ENCODE peak calls at places on chromosomes 3 and 15, in six cellular contexts. One of them, this sample, is unnamed. For H3K36me3, the result is how much of the 10 kb centered on the place peaks cover.

GRCh38 chr15:67127925-67128324 is 62.5 kb downstream of the SMAD3 start:
- DNase-seq in Panc1: peak
- DNase-seq in fibroblast of lung: peak
- DNase-seq in heart right ventricle: no peak
- DNase-seq in PC-9: peak
- DNase-seq in psoas muscle: no peak
- DNase-seq in this sample: peak

GRCh38 chr3:60536420-60536819 is 714.8 kb downstream of the FHIT start:
- DNase-seq in heart right ventricle: no peak
- DNase-seq in psoas muscle: no peak
- DNase-seq in PC-9: no peak
- DNase-seq in fibroblast of lung: no peak
- DNase-seq in Panc1: no peak
- DNase-seq in this sample: no peak

GRCh38 chr3:64291956-64292355 is 66.7 kb upstream of the PRICKLE2 start:
- DNase-seq in Panc1: no peak
- DNase-seq in psoas muscle: no peak
- DNase-seq in PC-9: no peak
- DNase-seq in fibroblast of lung: peak
- DNase-seq in heart right ventricle: no peak
- DNase-seq in this sample: peak

GRCh38 chr3:142964150-142964498 is 650 bp upstream of the PAQR9 start:
- DNase-seq in psoas muscle: no peak
- DNase-seq in fibroblast of lung: peak
- DNase-seq in PC-9: no peak
- DNase-seq in Panc1: no peak
- DNase-seq in heart right ventricle: no peak
- DNase-seq in this sample: no peak

GRCh38 chr15:60004846-60005351 is 788 bp downstream of the FOXB1 start:
- DNase-seq in Panc1: no peak
- DNase-seq in psoas muscle: no peak
- DNase-seq in fibroblast of lung: peak
- DNase-seq in PC-9: no peak
- DNase-seq in heart right ventricle: no peak
- DNase-seq in this sample: no peak

GRCh38 chr3:64332461-64333350 is 107.4 kb upstream of the PRICKLE2 start:
- DNase-seq in Panc1: no peak
- DNase-seq in heart right ventricle: no peak
- DNase-seq in psoas muscle: no peak
- DNase-seq in PC-9: no peak
- DNase-seq in fibroblast of lung: peak
- DNase-seq in this sample: no peak

GRCh38 chr3:72346526-72346926 is 501.7 kb downstream of the SHQ1 start:
- DNase-seq in PC-9: no peak
- DNase-seq in fibroblast of lung: peak
- DNase-seq in psoas muscle: peak
- DNase-seq in heart right ventricle: no peak
- DNase-seq in Panc1: no peak
- DNase-seq in this sample: peak

GRCh38 chr3:112894258-112894657 is 47.6 kb upstream of the CD200R1L start:
- DNase-seq in fibroblast of lung: peak
- DNase-seq in psoas muscle: no peak
- DNase-seq in PC-9: no peak
- DNase-seq in Panc1: no peak
- DNase-seq in heart right ventricle: no peak
- DNase-seq in this sample: no peak

GRCh38 chr3:45861043-45861846 is 19.3 kb upstream of the LZTFL1 start:
- DNase-seq in heart right ventricle: no peak
- DNase-seq in PC-9: no peak
- DNase-seq in Panc1: no peak
- DNase-seq in psoas muscle: no peak
- DNase-seq in fibroblast of lung: no peak
- DNase-seq in this sample: no peak

GRCh38 chr3:8987673-8988655 is 24.7 kb upstream of the RAD18 start:
- DNase-seq in heart right ventricle: peak
- DNase-seq in Panc1: no peak
- DNase-seq in fibroblast of lung: peak
- DNase-seq in psoas muscle: peak
- DNase-seq in PC-9: no peak
- DNase-seq in this sample: peak

GRCh38 chr3:185813691-185814215 is 11.1 kb downstream of the IGF2BP2 start:
- DNase-seq in fibroblast of lung: peak
- DNase-seq in psoas muscle: no peak
- DNase-seq in heart right ventricle: no peak
- DNase-seq in PC-9: no peak
- DNase-seq in Panc1: no peak
- DNase-seq in this sample: no peak

GRCh38 chr15:62769604-62770003 is 272.9 kb upstream of the TPM1 start:
- DNase-seq in heart right ventricle: no peak
- DNase-seq in Panc1: no peak
- DNase-seq in fibroblast of lung: peak
- DNase-seq in psoas muscle: no peak
- DNase-seq in PC-9: peak
- DNase-seq in this sample: no peak

GRCh38 chr3:48739955-48740823 is 23.2 kb upstream of the IP6K2 start:
- DNase-seq in Panc1: no peak
- DNase-seq in heart right ventricle: peak
- DNase-seq in psoas muscle: peak
- DNase-seq in PC-9: no peak
- DNase-seq in fibroblast of lung: peak
- DNase-seq in this sample: peak

GRCh38 chr15:23565395-23566069 is at the start of gene MKRN3:
- DNase-seq in psoas muscle: peak
- DNase-seq in PC-9: peak
- DNase-seq in Panc1: peak
- DNase-seq in heart right ventricle: no peak
- DNase-seq in fibroblast of lung: peak
- DNase-seq in this sample: no peak

DNA sequence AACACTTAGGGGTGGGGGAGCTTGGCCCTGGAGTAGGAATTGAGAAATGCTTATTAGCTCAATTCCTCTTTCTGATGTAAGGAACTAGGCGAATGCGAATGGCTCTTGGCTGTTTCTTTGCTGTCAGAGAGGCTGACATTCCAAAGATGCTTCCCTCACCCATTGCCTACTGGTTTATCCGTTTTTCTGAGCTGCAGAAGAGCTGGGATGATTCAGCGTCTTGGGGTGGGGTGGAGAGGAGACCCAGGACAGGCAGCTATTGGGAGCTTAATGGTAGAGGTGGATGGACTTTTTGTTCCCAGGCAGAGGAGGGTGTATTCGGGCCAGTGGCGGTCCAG is 9.8 kb downstream of the PLEKHO2 start:
- DNase-seq in heart right ventricle: no peak
- DNase-seq in psoas muscle: no peak
- DNase-seq in Panc1: no peak
- DNase-seq in fibroblast of lung: peak
- DNase-seq in PC-9: no peak
- DNase-seq in this sample: peak
- H3K36me3 ChIP-seq in heart right ventricle: half or more
- H3K36me3 ChIP-seq in psoas muscle: under half
- H3K36me3 ChIP-seq in Panc1: under half
- H3K36me3 ChIP-seq in fibroblast of lung: under half
- H3K36me3 ChIP-seq in PC-9: under half
- H3K36me3 ChIP-seq in this sample: under half

GRCh38 chr15:61564785-61565184 is 335.7 kb upstream of the RORA start:
- DNase-seq in PC-9: no peak
- DNase-seq in Panc1: no peak
- DNase-seq in psoas muscle: no peak
- DNase-seq in heart right ventricle: no peak
- DNase-seq in fibroblast of lung: no peak
- DNase-seq in this sample: no peak
- H3K27ac ChIP-seq in PC-9: no peak
- H3K27ac ChIP-seq in Panc1: no peak
- H3K27ac ChIP-seq in psoas muscle: no peak
- H3K27ac ChIP-seq in heart right ventricle: no peak
- H3K27ac ChIP-seq in fibroblast of lung: no peak
- H3K27ac ChIP-seq in this sample: no peak

GRCh38 chr15:85520650-85521049 is 140.2 kb downstream of the AKAP13 start:
- DNase-seq in heart right ventricle: no peak
- DNase-seq in fibroblast of lung: no peak
- DNase-seq in PC-9: no peak
- DNase-seq in psoas muscle: no peak
- DNase-seq in Panc1: no peak
- DNase-seq in this sample: no peak
- H3K36me3 ChIP-seq in heart right ventricle: under half
- H3K36me3 ChIP-seq in fibroblast of lung: under half
- H3K36me3 ChIP-seq in PC-9: under half
- H3K36me3 ChIP-seq in psoas muscle: under half
- H3K36me3 ChIP-seq in Panc1: under half
- H3K36me3 ChIP-seq in this sample: under half

GRCh38 chr15:75649045-75649761 is 1.5 kb downstream of the SNX33 start:
- DNase-seq in heart right ventricle: no peak
- DNase-seq in Panc1: no peak
- DNase-seq in psoas muscle: no peak
- DNase-seq in PC-9: no peak
- DNase-seq in fibroblast of lung: no peak
- DNase-seq in this sample: no peak

GRCh38 chr15:75650908-75651809 is 3.4 kb downstream of the SNX33 start:
- DNase-seq in PC-9: no peak
- DNase-seq in fibroblast of lung: peak
- DNase-seq in heart right ventricle: peak
- DNase-seq in psoas muscle: peak
- DNase-seq in Panc1: no peak
- DNase-seq in this sample: peak

GRCh38 chr15:75651810-75652543 is 4.3 kb downstream of the SNX33 start:
- DNase-seq in psoas muscle: peak
- DNase-seq in heart right ventricle: no peak
- DNase-seq in Panc1: no peak
- DNase-seq in PC-9: no peak
- DNase-seq in fibroblast of lung: no peak
- DNase-seq in this sample: no peak

GRCh38 chr15:75648156-75649000 is 666 bp downstream of the SNX33 start:
- DNase-seq in fibroblast of lung: peak
- DNase-seq in Panc1: no peak
- DNase-seq in heart right ventricle: peak
- DNase-seq in psoas muscle: peak
- DNase-seq in PC-9: peak
- DNase-seq in this sample: peak

DNA sequence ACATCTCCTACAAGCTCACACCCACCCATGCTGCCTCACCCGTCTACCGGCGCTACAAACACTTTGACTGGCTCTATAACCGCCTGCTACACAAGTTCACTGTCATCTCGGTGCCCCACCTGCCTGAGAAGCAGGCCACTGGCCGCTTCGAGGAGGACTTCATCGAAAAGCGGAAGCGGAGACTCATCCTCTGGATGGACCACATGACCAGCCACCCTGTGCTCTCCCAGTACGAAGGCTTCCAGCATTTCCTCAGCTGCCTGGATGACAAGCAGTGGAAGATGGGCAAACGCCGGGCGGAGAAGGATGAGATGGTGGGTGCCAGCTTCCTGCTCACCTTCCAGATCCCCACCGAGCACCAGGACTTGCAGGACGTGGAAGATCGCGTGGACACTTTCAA is 2.1 kb downstream of the SNX33 start:
- DNase-seq in fibroblast of lung: no peak
- DNase-seq in psoas muscle: no peak
- DNase-seq in heart right ventricle: no peak
- DNase-seq in PC-9: no peak
- DNase-seq in Panc1: no peak
- DNase-seq in this sample: no peak
- H3K27ac ChIP-seq in fibroblast of lung: no peak
- H3K27ac ChIP-seq in psoas muscle: no peak
- H3K27ac ChIP-seq in heart right ventricle: no peak
- H3K27ac ChIP-seq in PC-9: no peak
- H3K27ac ChIP-seq in Panc1: no peak
- H3K27ac ChIP-seq in this sample: peak

This sample was measured in tibial artery.